ENCODE peak calls at places on chromosomes 5 and 9, in four cellular contexts. One of them, this sample, is unnamed.

GRCh38 chr9:33498387-33498786 is 24.7 kb upstream of the NOL6 start:
- DNase-seq in hypothalamus: no peak
- DNase-seq in activated CD4-positive, alpha-beta T cell treated with anti-CD3 and anti-CD28 coated beads for 1 hour: no peak
- DNase-seq in GM23248: peak
- DNase-seq in this sample: no peak

GRCh38 chr9:8366161-8366926 is 566.8 kb upstream of the DMAC1 start:
- DNase-seq in hypothalamus: no peak
- DNase-seq in activated CD4-positive, alpha-beta T cell treated with anti-CD3 and anti-CD28 coated beads for 1 hour: no peak
- DNase-seq in GM23248: no peak
- DNase-seq in this sample: no peak

GRCh38 chr5:15245913-15246312 is 254.1 kb upstream of the FBXL7 start:
- DNase-seq in hypothalamus: no peak
- DNase-seq in activated CD4-positive, alpha-beta T cell treated with anti-CD3 and anti-CD28 coated beads for 1 hour: no peak
- DNase-seq in GM23248: no peak
- DNase-seq in this sample: no peak

GRCh38 chr5:68932830-68933434 is 160.9 kb upstream of the SLC30A5 start:
- DNase-seq in hypothalamus: no peak
- DNase-seq in activated CD4-positive, alpha-beta T cell treated with anti-CD3 and anti-CD28 coated beads for 1 hour: no peak
- DNase-seq in GM23248: no peak
- DNase-seq in this sample: no peak

GRCh38 chr5:78245126-78245525 is 49.4 kb downstream of the AP3B1 start:
- DNase-seq in hypothalamus: no peak
- DNase-seq in activated CD4-positive, alpha-beta T cell treated with anti-CD3 and anti-CD28 coated beads for 1 hour: no peak
- DNase-seq in GM23248: no peak
- DNase-seq in this sample: no peak

GRCh38 chr5:171315386-171315891 is 6.4 kb downstream of the TLX3 start:
- DNase-seq in hypothalamus: no peak
- DNase-seq in activated CD4-positive, alpha-beta T cell treated with anti-CD3 and anti-CD28 coated beads for 1 hour: no peak
- DNase-seq in GM23248: no peak
- DNase-seq in this sample: no peak

GRCh38 chr9:17613723-17614122 is 34.9 kb downstream of the SH3GL2 start:
- DNase-seq in hypothalamus: no peak
- DNase-seq in activated CD4-positive, alpha-beta T cell treated with anti-CD3 and anti-CD28 coated beads for 1 hour: no peak
- DNase-seq in GM23248: peak
- DNase-seq in this sample: peak

GRCh38 chr9:38707885-38708640 is 11.9 kb downstream of the FAM240B start:
- DNase-seq in hypothalamus: no peak
- DNase-seq in activated CD4-positive, alpha-beta T cell treated with anti-CD3 and anti-CD28 coated beads for 1 hour: no peak
- DNase-seq in GM23248: no peak
- DNase-seq in this sample: no peak

GRCh38 chr5:83124593-83124992 is 47.2 kb downstream of the XRCC4 start:
- DNase-seq in hypothalamus: no peak
- DNase-seq in activated CD4-positive, alpha-beta T cell treated with anti-CD3 and anti-CD28 coated beads for 1 hour: no peak
- DNase-seq in GM23248: no peak
- DNase-seq in this sample: no peak

GRCh38 chr5:75571547-75571946 is 39.7 kb upstream of the ANKDD1B start:
- DNase-seq in hypothalamus: no peak
- DNase-seq in activated CD4-positive, alpha-beta T cell treated with anti-CD3 and anti-CD28 coated beads for 1 hour: no peak
- DNase-seq in GM23248: no peak
- DNase-seq in this sample: no peak

GRCh38 chr9:84294551-84294950 is 46.0 kb downstream of the SLC28A3 start:
- DNase-seq in hypothalamus: no peak
- DNase-seq in activated CD4-positive, alpha-beta T cell treated with anti-CD3 and anti-CD28 coated beads for 1 hour: no peak
- DNase-seq in GM23248: no peak
- DNase-seq in this sample: no peak

GRCh38 chr9:123893831-123894460 is 36.0 kb downstream of the DENND1A start:
- DNase-seq in hypothalamus: no peak
- DNase-seq in activated CD4-positive, alpha-beta T cell treated with anti-CD3 and anti-CD28 coated beads for 1 hour: no peak
- DNase-seq in GM23248: peak
- DNase-seq in this sample: no peak

GRCh38 chr5:95713960-95714710 is 17.0 kb upstream of the RHOBTB3 start:
- DNase-seq in hypothalamus: no peak
- DNase-seq in activated CD4-positive, alpha-beta T cell treated with anti-CD3 and anti-CD28 coated beads for 1 hour: no peak
- DNase-seq in GM23248: no peak
- DNase-seq in this sample: no peak

GRCh38 chr5:170046221-170046620 is 59.5 kb upstream of the FOXI1 start:
- DNase-seq in hypothalamus: no peak
- DNase-seq in activated CD4-positive, alpha-beta T cell treated with anti-CD3 and anti-CD28 coated beads for 1 hour: no peak
- DNase-seq in GM23248: no peak
- DNase-seq in this sample: no peak

GRCh38 chr9:130535818-130536521 is 43.4 kb upstream of the FUBP3 start:
- DNase-seq in hypothalamus: peak
- DNase-seq in activated CD4-positive, alpha-beta T cell treated with anti-CD3 and anti-CD28 coated beads for 1 hour: no peak
- DNase-seq in GM23248: peak
- DNase-seq in this sample: no peak

GRCh38 chr9:28999806-29000205 is 1426.5 kb upstream of the C9orf72 start:
- DNase-seq in hypothalamus: no peak
- DNase-seq in activated CD4-positive, alpha-beta T cell treated with anti-CD3 and anti-CD28 coated beads for 1 hour: no peak
- DNase-seq in GM23248: no peak
- DNase-seq in this sample: no peak

GRCh38 chr5:113263545-113263944 is 171.2 kb downstream of the TSSK1B start:
- DNase-seq in hypothalamus: no peak
- DNase-seq in activated CD4-positive, alpha-beta T cell treated with anti-CD3 and anti-CD28 coated beads for 1 hour: no peak
- DNase-seq in GM23248: no peak
- DNase-seq in this sample: no peak

This sample was measured in C1 segment of cervical spinal cord.